ENCODE peak calls at places on chromosomes 2 and 18, in six cellular contexts. One of them, this sample, is unnamed.
A peak's percentile ranks its signal among the peaks of the same experiment; 100 is the strongest.

GRCh38 chr2:150167711-150168110 is 319.8 kb downstream of the RND3 start:
- DNase-seq in spleen: no peak
- DNase-seq in stomach: no peak
- DNase-seq in transverse colon: no peak
- DNase-seq in prostate gland: no peak
- DNase-seq in GM12878: peak; percentile 30
- DNase-seq in this sample: no peak

GRCh38 chr2:120451334-120451733 is 105.4 kb downstream of the INHBB start:
- DNase-seq in spleen: peak; percentile 41
- DNase-seq in stomach: no peak
- DNase-seq in transverse colon: no peak
- DNase-seq in prostate gland: no peak
- DNase-seq in GM12878: no peak
- DNase-seq in this sample: no peak

GRCh38 chr2:227308784-227309183 is 16.3 kb upstream of the MFF start:
- DNase-seq in spleen: no peak
- DNase-seq in stomach: no peak
- DNase-seq in transverse colon: no peak
- DNase-seq in prostate gland: no peak
- DNase-seq in GM12878: no peak
- DNase-seq in this sample: no peak

GRCh38 chr18:37266290-37266689 is 299.3 kb downstream of the CELF4 start:
- DNase-seq in spleen: no peak
- DNase-seq in stomach: no peak
- DNase-seq in transverse colon: no peak
- DNase-seq in prostate gland: no peak
- DNase-seq in GM12878: no peak
- DNase-seq in this sample: no peak

GRCh38 chr2:241081643-241082337 is 20.3 kb downstream of the MTERF4 start:
- DNase-seq in spleen: no peak
- DNase-seq in stomach: no peak
- DNase-seq in transverse colon: no peak
- DNase-seq in prostate gland: no peak
- DNase-seq in GM12878: no peak
- DNase-seq in this sample: no peak

GRCh38 chr2:204272089-204272488 is 273.2 kb upstream of the PARD3B start:
- DNase-seq in spleen: no peak
- DNase-seq in stomach: no peak
- DNase-seq in transverse colon: no peak
- DNase-seq in prostate gland: no peak
- DNase-seq in GM12878: no peak
- DNase-seq in this sample: no peak

GRCh38 chr2:241314181-241314932 is 1.1 kb downstream of the HDLBP start:
- DNase-seq in spleen: no peak
- DNase-seq in stomach: no peak
- DNase-seq in transverse colon: no peak
- DNase-seq in prostate gland: no peak
- DNase-seq in GM12878: no peak
- DNase-seq in this sample: no peak

GRCh38 chr18:13216092-13216582 is 2.4 kb upstream of the LDLRAD4 start:
- DNase-seq in spleen: no peak
- DNase-seq in stomach: peak; percentile 81
- DNase-seq in transverse colon: peak; percentile 90
- DNase-seq in prostate gland: peak; percentile 81
- DNase-seq in GM12878: peak; percentile 4
- DNase-seq in this sample: peak; percentile 90

GRCh38 chr2:39059366-39059952 is 61.4 kb downstream of the SOS1 start:
- DNase-seq in spleen: no peak
- DNase-seq in stomach: no peak
- DNase-seq in transverse colon: no peak
- DNase-seq in prostate gland: no peak
- DNase-seq in GM12878: no peak
- DNase-seq in this sample: no peak

GRCh38 chr18:58638446-58638845 is 9.6 kb upstream of the ALPK2 start:
- DNase-seq in spleen: no peak
- DNase-seq in stomach: no peak
- DNase-seq in transverse colon: no peak
- DNase-seq in prostate gland: no peak
- DNase-seq in GM12878: no peak
- DNase-seq in this sample: no peak

GRCh38 chr2:64080179-64080578 is 61.0 kb upstream of the VPS54 start:
- DNase-seq in spleen: no peak
- DNase-seq in stomach: no peak
- DNase-seq in transverse colon: no peak
- DNase-seq in prostate gland: no peak
- DNase-seq in GM12878: no peak
- DNase-seq in this sample: no peak

GRCh38 chr2:56168163-56168562 is 15.6 kb upstream of the CCDC85A start:
- DNase-seq in spleen: no peak
- DNase-seq in stomach: no peak
- DNase-seq in transverse colon: no peak
- DNase-seq in prostate gland: no peak
- DNase-seq in GM12878: no peak
- DNase-seq in this sample: no peak

GRCh38 chr2:8315766-8316165 is 366.1 kb upstream of the ID2 start:
- DNase-seq in spleen: peak; percentile 69
- DNase-seq in stomach: no peak
- DNase-seq in transverse colon: no peak
- DNase-seq in prostate gland: no peak
- DNase-seq in GM12878: no peak
- DNase-seq in this sample: peak; percentile 78

GRCh38 chr2:46461716-46462171 is 17.6 kb upstream of the TMEM247 start:
- DNase-seq in spleen: no peak
- DNase-seq in stomach: no peak
- DNase-seq in transverse colon: no peak
- DNase-seq in prostate gland: no peak
- DNase-seq in GM12878: peak; percentile 55
- DNase-seq in this sample: no peak

GRCh38 chr2:112876971-112877361 is 34.0 kb upstream of the IL37 start:
- DNase-seq in spleen: no peak
- DNase-seq in stomach: no peak
- DNase-seq in transverse colon: no peak
- DNase-seq in prostate gland: no peak
- DNase-seq in GM12878: no peak
- DNase-seq in this sample: no peak
- H3K27ac ChIP-seq in spleen: no peak overlapping the region
- H3K27ac ChIP-seq in stomach: no peak overlapping the region
- H3K27ac ChIP-seq in transverse colon: no peak overlapping the region
- H3K27ac ChIP-seq in prostate gland: no peak overlapping the region
- H3K27ac ChIP-seq in GM12878: no peak overlapping the region
- H3K27ac ChIP-seq in this sample: no peak overlapping the region

DNA sequence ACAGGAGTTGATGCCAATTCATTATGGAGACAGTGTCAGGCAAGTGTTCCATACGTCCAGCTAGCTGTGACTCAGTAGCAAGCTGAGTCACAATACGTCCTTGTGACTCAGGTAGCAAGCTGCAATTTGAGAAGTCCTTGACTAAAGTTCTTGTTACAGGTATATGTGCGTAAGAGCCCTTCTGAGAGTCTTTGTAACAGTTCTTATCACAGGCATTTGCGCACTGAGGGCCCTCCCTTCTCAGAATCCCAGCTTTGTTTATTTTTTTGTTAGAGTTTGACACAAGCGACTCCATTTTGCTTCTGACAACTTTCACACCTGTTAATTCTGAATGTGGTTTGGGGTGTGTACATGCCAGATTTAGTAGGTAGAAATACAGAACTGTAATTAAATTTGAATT is 20.1 kb upstream of the ACMSD start:
- DNase-seq in spleen: no peak
- DNase-seq in stomach: no peak
- DNase-seq in transverse colon: no peak
- DNase-seq in prostate gland: no peak
- DNase-seq in GM12878: no peak
- DNase-seq in this sample: no peak
- TF ChIP-seq POLR2AphosphoS5 in spleen: no peak
- TF ChIP-seq POLR2AphosphoS5 in stomach: no peak
- TF ChIP-seq POLR2AphosphoS5 in transverse colon: no peak
- TF ChIP-seq POLR2AphosphoS5 in prostate gland: no peak
- TF ChIP-seq POLR2AphosphoS5 in GM12878: no peak
- TF ChIP-seq POLR2AphosphoS5 in this sample: no peak

DNA sequence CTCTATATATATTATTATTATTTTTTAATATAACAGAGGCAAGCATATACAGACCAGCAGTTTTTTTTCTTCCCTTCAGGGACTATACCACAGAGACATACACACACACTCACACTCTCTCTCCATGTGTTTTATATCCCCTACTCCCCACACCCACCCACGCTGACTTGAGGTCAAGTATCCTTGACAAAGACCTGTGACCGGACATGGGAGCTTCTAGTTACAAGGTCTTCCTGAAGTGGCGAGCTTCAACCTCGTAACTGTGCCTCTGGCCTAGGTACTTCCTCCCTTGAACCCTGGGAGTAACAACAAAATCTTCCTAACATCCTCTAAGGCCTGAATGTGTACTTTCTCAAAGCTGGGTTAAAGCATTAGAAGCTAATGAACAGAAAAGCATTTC is 52.5 kb downstream of the POLR1A start:
- DNase-seq in spleen: no peak
- DNase-seq in stomach: no peak
- DNase-seq in transverse colon: no peak
- DNase-seq in prostate gland: no peak
- DNase-seq in GM12878: no peak
- DNase-seq in this sample: no peak
- TF ChIP-seq POLR2A in spleen: no peak
- TF ChIP-seq POLR2A in stomach: no peak
- TF ChIP-seq POLR2A in transverse colon: no peak
- TF ChIP-seq POLR2A in prostate gland: no peak
- TF ChIP-seq POLR2A in GM12878: no peak
- TF ChIP-seq POLR2A in this sample: no peak

GRCh38 chr18:66558773-66559172 is 45.1 kb downstream of the CDH19 start:
- DNase-seq in spleen: no peak
- DNase-seq in stomach: no peak
- DNase-seq in transverse colon: no peak
- DNase-seq in prostate gland: no peak
- DNase-seq in GM12878: no peak
- DNase-seq in this sample: no peak

GRCh38 chr18:66553824-66554223 is 50.1 kb downstream of the CDH19 start:
- DNase-seq in spleen: no peak
- DNase-seq in stomach: no peak
- DNase-seq in transverse colon: no peak
- DNase-seq in prostate gland: no peak
- DNase-seq in GM12878: no peak
- DNase-seq in this sample: no peak

GRCh38 chr18:66557091-66557490 is 46.8 kb downstream of the CDH19 start:
- DNase-seq in spleen: no peak
- DNase-seq in stomach: no peak
- DNase-seq in transverse colon: no peak
- DNase-seq in prostate gland: no peak
- DNase-seq in GM12878: no peak
- DNase-seq in this sample: no peak

GRCh38 chr18:66560092-66560491 is 43.8 kb downstream of the CDH19 start:
- DNase-seq in spleen: no peak
- DNase-seq in stomach: no peak
- DNase-seq in transverse colon: no peak
- DNase-seq in prostate gland: peak; percentile 8
- DNase-seq in GM12878: no peak
- DNase-seq in this sample: no peak

GRCh38 chr18:66555585-66555984 is 48.3 kb downstream of the CDH19 start:
- DNase-seq in spleen: no peak
- DNase-seq in stomach: no peak
- DNase-seq in transverse colon: no peak
- DNase-seq in prostate gland: no peak
- DNase-seq in GM12878: no peak
- DNase-seq in this sample: no peak
- H3K27ac ChIP-seq in spleen: no peak overlapping the region
- H3K27ac ChIP-seq in stomach: no peak overlapping the region
- H3K27ac ChIP-seq in transverse colon: no peak overlapping the region
- H3K27ac ChIP-seq in prostate gland: no peak overlapping the region
- H3K27ac ChIP-seq in GM12878: no peak overlapping the region
- H3K27ac ChIP-seq in this sample: no peak overlapping the region

GRCh38 chr2:177188482-177189469 is 23.8 kb upstream of the HNRNPA3 start:
- DNase-seq in spleen: no peak
- DNase-seq in stomach: no peak
- DNase-seq in transverse colon: no peak
- DNase-seq in prostate gland: no peak
- DNase-seq in GM12878: no peak
- DNase-seq in this sample: no peak
- TF ChIP-seq POLR2AphosphoS5 in spleen: no peak
- TF ChIP-seq POLR2AphosphoS5 in stomach: no peak
- TF ChIP-seq POLR2AphosphoS5 in transverse colon: no peak
- TF ChIP-seq POLR2AphosphoS5 in prostate gland: no peak
- TF ChIP-seq POLR2AphosphoS5 in GM12878: no peak
- TF ChIP-seq POLR2AphosphoS5 in this sample: no peak